ENCODE peak calls at places on chromosomes 11 and 22, in five cellular contexts. K, M, A, R and F are unnamed samples.

GRCh38 chr22:47842119-47842518 is 1079.7 kb downstream of the TBC1D22A start:
- DNase-seq in K (no peak), M (no peak), A (no peak), R (no peak), F (no peak)

GRCh38 chr22:22168190-22168940 is 76.2 kb upstream of the VPREB1 start:
- DNase-seq in K (no peak), M (no peak), A (no peak), R (no peak), F (no peak)

GRCh38 chr11:125465254-125465653 is 30.8 kb downstream of the FEZ1 start:
- DNase-seq in K (no peak), M (no peak), A (no peak), R (no peak), F (no peak)

GRCh38 chr22:31532060-31532459 is 35.7 kb downstream of the SFI1 start:
- DNase-seq in K (no peak), M (no peak), A (no peak), R (no peak), F (no peak)

GRCh38 chr11:18384157-18384641 is 10.2 kb upstream of the LDHA start:
- DNase-seq in K (peak), M (no peak), A (no peak), R (peak), F (no peak)

GRCh38 chr11:134333951-134334350 is 2.2 kb downstream of the GLB1L2 start:
- DNase-seq in K (no peak), M (no peak), A (no peak), R (no peak), F (no peak)

GRCh38 chr11:132158091-132158490 is 787.7 kb downstream of the NTM start:
- DNase-seq in K (peak), M (no peak), A (no peak), R (no peak), F (no peak)

GRCh38 chr22:35538801-35539321 is 1.8 kb upstream of the RASD2 start:
- DNase-seq in K (peak), M (no peak), A (peak), R (no peak), F (no peak)

GRCh38 chr11:13850256-13851010 is 112.1 kb upstream of the SPON1 start:
- DNase-seq in K (no peak), M (peak), A (no peak), R (no peak), F (no peak)

GRCh38 chr22:44887941-44888366 is 121.9 kb downstream of the PHF21B start:
- DNase-seq in K (no peak), M (no peak), A (no peak), R (no peak), F (no peak)

GRCh38 chr11:114774599-114775365 is 96.5 kb downstream of the NXPE2 start:
- DNase-seq in K (peak), M (peak), A (peak), R (no peak), F (peak)

GRCh38 chr11:44524751-44525171 is 40.7 kb upstream of the CD82 start:
- DNase-seq in K (no peak), M (no peak), A (no peak), R (no peak), F (no peak)

GRCh38 chr11:108466405-108466804 is 924 bp downstream of the C11orf65 start:
- DNase-seq in K (no peak), M (no peak), A (no peak), R (no peak), F (no peak)

GRCh38 chr11:70528046-70528793 is 129.9 kb downstream of the CTTN start:
- DNase-seq in K (no peak), M (no peak), A (no peak), R (no peak), F (no peak)

GRCh38 chr11:27020736-27021135 is 19.9 kb upstream of the BBOX1 start:
- DNase-seq in K (no peak), M (no peak), A (no peak), R (no peak), F (no peak)

GRCh38 chr11:126172596-126173038 is 38.8 kb downstream of the RPUSD4 start:
- DNase-seq in K (peak), M (no peak), A (no peak), R (no peak), F (no peak)

GRCh38 chr22:33577862-33578411 is 342.3 kb downstream of the LARGE1 start:
- DNase-seq in K (no peak), M (no peak), A (no peak), R (no peak), F (no peak)

GRCh38 chr11:2750601-2751522 is 51.1 kb upstream of the KCNQ1OT1 start:
- DNase-seq in K (no peak), M (peak), A (no peak), R (no peak), F (no peak)

GRCh38 chr11:46736615-46737014 is 17.6 kb downstream of the F2 start:
- DNase-seq in K (peak), M (no peak), A (no peak), R (no peak), F (no peak)

GRCh38 chr11:89177691-89178231 is at the start of gene TYR:
- DNase-seq in K (no peak), M (no peak), A (no peak), R (no peak), F (no peak)

GRCh38 chr11:11789735-11790369 is 51.9 kb upstream of the USP47 start:
- DNase-seq in K (peak), M (no peak), A (no peak), R (no peak), F (no peak)

GRCh38 chr22:36856121-36856791 is 4.5 kb upstream of the NCF4 start:
- DNase-seq in K (peak), M (peak), A (peak), R (peak), F (peak)

GRCh38 chr11:34234086-34234740 is 123.6 kb downstream of the ABTB2 start:
- DNase-seq in K (peak), M (no peak), A (no peak), R (no peak), F (no peak)